ENCODE peak calls at places on chromosomes 4 and X, in five cellular contexts. G is AG04450; E is RWPE1; A is GM23248; Y is activated T-helper 1 cell treated with anti-CD3 and anti-CD28 coated beads, Interleukin-2, amount 50 U/mL, for 16 hours. K is an unnamed sample.

GRCh38 chr4:4854649-4855292 is 4.7 kb upstream of the MSX1 start:
- DNase-seq in G (no peak), Y (no peak), E (no peak), A (no peak), K (no peak)

GRCh38 chr4:103786593-103786992 is 66.8 kb upstream of the TACR3 start:
- DNase-seq in Y (no peak), A (no peak), G (no peak), E (no peak), K (no peak)

GRCh38 chr4:139869810-139870209 is 204.2 kb downstream of the MGST2 start:
- DNase-seq in A (no peak), E (no peak), Y (no peak), G (no peak), K (no peak)

GRCh38 chr4:91037951-91038350 is 910.8 kb downstream of the CCSER1 start:
- DNase-seq in A (no peak), E (no peak), Y (no peak), G (no peak), K (no peak)

GRCh38 chr4:172982151-172982590 is 186.4 kb upstream of the GALNT7 start:
- DNase-seq in A (peak; percentile 65), G (peak; percentile 58), Y (no peak), E (peak; percentile 77), K (no peak)

GRCh38 chrX:51776851-51777250 is 33.6 kb downstream of the GSPT2 start:
- DNase-seq in Y (no peak), A (no peak), G (no peak), E (no peak), K (no peak)

GRCh38 chr4:92636038-92636825 is 332.5 kb downstream of the GRID2 start:
- DNase-seq in Y (no peak), E (no peak), A (no peak), G (no peak), K (no peak)

GRCh38 chr4:140149851-140150635 is 3.9 kb downstream of the MAML3 start:
- DNase-seq in Y (peak; percentile 34), G (no peak), A (peak; percentile 80), E (peak; percentile 58), K (no peak)

GRCh38 chr4:163493643-163494359 is 689 bp upstream of the TMA16 start:
- DNase-seq in E (no peak), G (no peak), Y (no peak), A (peak; percentile 4), K (no peak)

GRCh38 chr4:48141048-48141447 is 7.0 kb upstream of the TXK start:
- DNase-seq in G (peak; percentile 8), A (peak; percentile 64), E (peak; percentile 42), Y (no peak), K (no peak)

GRCh38 chr4:163284304-163284703 is 48.1 kb downstream of the NPY1R start:
- DNase-seq in A (no peak), G (no peak), E (no peak), Y (no peak), K (no peak)

GRCh38 chrX:150192846-150193245 is 170.3 kb upstream of the MAMLD1 start:
- DNase-seq in G (no peak), E (no peak), A (peak; percentile 71), Y (no peak), K (no peak)

GRCh38 chr4:175934492-175934891 is 122.4 kb upstream of the GPM6A start:
- DNase-seq in E (no peak), G (no peak), Y (no peak), A (no peak), K (no peak)

GRCh38 chr4:188221090-188221489 is 81.8 kb downstream of the TRIML1 start:
- DNase-seq in G (no peak), A (no peak), E (peak; percentile 36), Y (no peak), K (no peak)

GRCh38 chrX:49039598-49040375 is 3.4 kb downstream of the TFE3 start:
- DNase-seq in E (peak; percentile 74), G (peak; percentile 81), A (peak; percentile 93), Y (no peak), K (peak; percentile 74)

GRCh38 chr4:24802648-24803047 is 7.3 kb downstream of the SOD3 start:
- DNase-seq in A (no peak), G (no peak), Y (no peak), E (no peak), K (no peak)

GRCh38 chrX:140766024-140766611 is 56.6 kb downstream of the LINC00632 start:
- DNase-seq in E (peak; percentile 7), A (peak; percentile 63), G (peak; percentile 27), Y (no peak), K (no peak)

K was measured in AG04449.